ENCODE peak calls at places on chromosomes 11 and 22, in nine cellular contexts. F, V, M, Y, Z, G, L, W and H are unnamed samples.

GRCh38 chr11:10076458-10077141 is 217.4 kb downstream of the SBF2 start:
- DNase-seq in F (no peak), V (no peak), M (peak; percentile 73), Y (peak; percentile 48), Z (no peak), G (peak; percentile 59), L (peak; percentile 10), W (no peak), H (no peak)

GRCh38 chr11:102573851-102574250 is 43.3 kb upstream of the MMP7 start:
- DNase-seq in F (no peak), V (no peak), M (no peak), Y (peak; percentile 34), Z (no peak), G (no peak), L (peak; percentile 53), W (no peak), H (no peak)

GRCh38 chr22:48414662-48415061 is 1413.0 kb downstream of the BRD1 start:
- DNase-seq in F (no peak), V (no peak), M (no peak), Y (no peak), Z (no peak), G (no peak), L (no peak), W (no peak), H (no peak)

GRCh38 chr11:129894281-129895125 is 875 bp downstream of the NFRKB start:
- DNase-seq in F (no peak), V (no peak), M (peak; percentile 5), Y (no peak), Z (no peak), G (peak; percentile 21), L (no peak), W (no peak), H (no peak)

GRCh38 chr22:47446331-47446730 is 683.9 kb downstream of the TBC1D22A start:
- DNase-seq in F (no peak), V (no peak), M (no peak), Y (no peak), Z (no peak), G (no peak), L (no peak), W (peak; percentile 13), H (no peak)

GRCh38 chr11:64868904-64869570 is 9.4 kb downstream of the EHD1 start:
- DNase-seq in F (no peak), V (no peak), M (peak; percentile 90), Y (peak; percentile 60), Z (no peak), G (peak; percentile 97), L (peak; percentile 93), W (no peak), H (no peak)

GRCh38 chr11:115317428-115318185 is 186.6 kb downstream of the CADM1 start:
- DNase-seq in F (no peak), V (no peak), M (no peak), Y (no peak), Z (no peak), G (no peak), L (peak; percentile 27), W (no peak), H (no peak)

GRCh38 chr11:96303067-96303466 is 39.9 kb downstream of the MAML2 start:
- DNase-seq in F (no peak), V (no peak), M (peak; percentile 91), Y (peak; percentile 29), Z (no peak), G (peak; percentile 97), L (peak; percentile 77), W (no peak), H (no peak)

GRCh38 chr11:126431401-126432064 is 76.0 kb downstream of the ST3GAL4 start:
- DNase-seq in F (no peak), V (no peak), M (peak; percentile 62), Y (no peak), Z (no peak), G (peak; percentile 98), L (peak; percentile 75), W (no peak), H (no peak)

GRCh38 chr11:79285756-79286155 is 155.1 kb downstream of the TENM4 start:
- DNase-seq in F (no peak), V (no peak), M (no peak), Y (no peak), Z (no peak), G (no peak), L (no peak), W (no peak), H (no peak)

GRCh38 chr22:47030881-47031627 is 268.6 kb downstream of the TBC1D22A start:
- DNase-seq in F (no peak), V (no peak), M (no peak), Y (no peak), Z (no peak), G (peak; percentile 8), L (no peak), W (peak; percentile 72), H (no peak)

GRCh38 chr11:97956904-97957303 is 1063.8 kb upstream of the CNTN5 start:
- DNase-seq in F (no peak), V (no peak), M (no peak), Y (no peak), Z (no peak), G (no peak), L (no peak), W (no peak), H (no peak)

GRCh38 chr11:113163291-113164030 is 150.9 kb upstream of the TTC12 start:
- DNase-seq in F (no peak), V (peak; percentile 63), M (no peak), Y (no peak), Z (no peak), G (no peak), L (no peak), W (no peak), H (no peak)

GRCh38 chr11:129458278-129458677 is 82.6 kb downstream of the BARX2 start:
- DNase-seq in F (no peak), V (no peak), M (no peak), Y (no peak), Z (no peak), G (peak; percentile 90), L (no peak), W (no peak), H (no peak)

GRCh38 chr11:75931124-75931523 is 116.1 kb downstream of the UVRAG start:
- DNase-seq in F (no peak), V (no peak), M (peak; percentile 59), Y (no peak), Z (no peak), G (peak; percentile 59), L (peak; percentile 43), W (no peak), H (no peak)

GRCh38 chr22:35632902-35633301 is 15.3 kb upstream of the APOL6 start:
- DNase-seq in F (no peak), V (peak; percentile 32), M (no peak), Y (no peak), Z (no peak), G (no peak), L (no peak), W (peak; percentile 43), H (no peak)

GRCh38 chr11:19093976-19094375 is 23.0 kb upstream of the ZDHHC13 start:
- DNase-seq in F (no peak), V (no peak), M (peak; percentile 24), Y (no peak), Z (no peak), G (peak; percentile 45), L (peak; percentile 73), W (no peak), H (no peak)

GRCh38 chr11:111348147-111348546 is 30.9 kb downstream of the POU2AF1 start:
- DNase-seq in F (no peak), V (no peak), M (no peak), Y (no peak), Z (no peak), G (no peak), L (no peak), W (no peak), H (no peak)

GRCh38 chr11:1970956-1971355 is 23.8 kb downstream of the MRPL23 start:
- DNase-seq in F (no peak), V (peak; percentile 31), M (no peak), Y (peak; percentile 0), Z (no peak), G (no peak), L (no peak), W (peak; percentile 12), H (no peak)

GRCh38 chr11:77136074-77136473 is 8.0 kb downstream of the MYO7A start:
- DNase-seq in F (no peak), V (no peak), M (peak; percentile 61), Y (no peak), Z (no peak), G (peak; percentile 62), L (peak; percentile 46), W (no peak), H (no peak)

GRCh38 chr11:92480519-92480918 is 255.9 kb downstream of the FAT3 start:
- DNase-seq in F (no peak), V (no peak), M (peak; percentile 0), Y (no peak), Z (no peak), G (peak; percentile 6), L (peak; percentile 7), W (no peak), H (no peak)

GRCh38 chr11:63937713-63938480 is 905 bp upstream of the NAA40 start:
- DNase-seq in F (no peak), V (no peak), M (no peak), Y (no peak), Z (no peak), G (peak; percentile 51), L (no peak), W (no peak), H (no peak)

GRCh38 chr22:21726650-21727049 is 8.9 kb downstream of the YPEL1 start:
- DNase-seq in F (peak; percentile 22), V (no peak), M (no peak), Y (peak; percentile 48), Z (no peak), G (peak; percentile 59), L (no peak), W (no peak), H (no peak)

GRCh38 chr11:25423436-25424184 is 908.3 kb upstream of the ANO3 start:
- DNase-seq in F (no peak), V (no peak), M (peak; percentile 65), Y (no peak), Z (no peak), G (peak; percentile 41), L (peak; percentile 39), W (no peak), H (no peak)

GRCh38 chr11:101915811-101916291 is 471 bp downstream of the ANGPTL5 start:
- DNase-seq in F (no peak), V (no peak), M (peak; percentile 39), Y (peak; percentile 45), Z (no peak), G (peak; percentile 52), L (peak; percentile 25), W (no peak), H (peak; percentile 46)